ENCODE peak calls at places on chromosomes 16 and 17, in six cellular contexts. J, R, I, H, A and G are unnamed samples.

GRCh38 chr17:67544364-67544763 is 167.3 kb downstream of the PITPNC1 start:
- DNase-seq in J (no peak), R (no peak), I (no peak), H (no peak), A (no peak), G (no peak)

GRCh38 chr16:86781046-86781445 is 202.7 kb downstream of the FOXL1 start:
- DNase-seq in J (no peak), R (no peak), I (no peak), H (no peak), A (no peak), G (no peak)

GRCh38 chr17:73657473-73658116 is 13.3 kb upstream of the SDK2 start:
- DNase-seq in J (peak), R (no peak), I (no peak), H (peak), A (peak), G (no peak)

GRCh38 chr16:21684199-21684598 is 20.4 kb downstream of the OTOA start:
- DNase-seq in J (peak), R (no peak), I (no peak), H (peak), A (no peak), G (no peak)

GRCh38 chr16:7086842-7087616 is 245.6 kb upstream of the RBFOX1 start:
- DNase-seq in J (peak), R (no peak), I (no peak), H (peak), A (no peak), G (no peak)

GRCh38 chr17:41785091-41785875 is 1.2 kb downstream of the JUP start:
- DNase-seq in J (no peak), R (no peak), I (no peak), H (peak), A (no peak), G (no peak)

GRCh38 chr17:74373838-74374606 is 6.7 kb downstream of the GPR142 start:
- DNase-seq in J (no peak), R (no peak), I (no peak), H (no peak), A (peak), G (no peak)

GRCh38 chr16:66569827-66570405 is 3.7 kb downstream of the CMTM1 start:
- DNase-seq in J (no peak), R (no peak), I (no peak), H (no peak), A (no peak), G (no peak)

GRCh38 chr16:66270333-66270927 is 96.1 kb upstream of the CDH5 start:
- DNase-seq in J (peak), R (no peak), I (peak), H (peak), A (peak), G (no peak)